ENCODE peak calls at places on chromosomes 13 and 19, in ten cellular contexts. H is iPS DF 19.7; T is HS-5; J is stimulated activated CD4-positive, alpha-beta T cell treated with anti-CD3 and anti-CD28 coated beads, Interleukin-4, amount 100 ng/mL, for 24 hours; N is HFF-Myc; R is GM19239; K is T-helper 2 cell; L is uterus; I is mesothelial cell of epicardium; P is glutamatergic neuron. F is an unnamed sample.

GRCh38 chr13:64723735-64724134 is 2506.4 kb downstream of the PCDH9 start:
- DNase-seq in N (peak; percentile 63), T (peak; percentile 85), P (no peak), I (no peak), L (no peak), R (no peak), K (no peak), H (no peak), J (no peak), F (no peak)

GRCh38 chr19:14517446-14517839 is 754 bp downstream of the DNAJB1 start:
- DNase-seq in J (no peak), P (no peak), H (no peak), T (no peak), N (no peak), L (no peak), K (no peak), I (no peak), R (no peak), F (no peak)

GRCh38 chr19:9952276-9952675 is 16.0 kb upstream of the OLFM2 start:
- DNase-seq in H (no peak), J (no peak), I (no peak), T (no peak), K (no peak), R (no peak), L (no peak), N (no peak), P (no peak), F (no peak)

GRCh38 chr19:46713781-46714522 is 3.0 kb downstream of the PRKD2 start:
- DNase-seq in N (peak; percentile 54), P (peak; percentile 80), L (peak; percentile 89), R (peak; percentile 72), H (no peak), J (peak; percentile 72), T (peak; percentile 54), K (peak; percentile 71), I (peak; percentile 62), F (peak; percentile 81)

GRCh38 chr13:60661514-60661913 is 264.5 kb downstream of the TDRD3 start:
- DNase-seq in N (no peak), K (no peak), R (no peak), P (peak; percentile 41), T (no peak), J (no peak), L (no peak), H (no peak), I (no peak), F (no peak)

GRCh38 chr13:114127473-114128347 is 4.7 kb downstream of the RASA3 start:
- DNase-seq in R (no peak), J (no peak), L (no peak), I (no peak), N (no peak), T (no peak), H (no peak), K (no peak), P (no peak), F (no peak)

GRCh38 chr13:42401376-42401775 is 129.4 kb downstream of the AKAP11 start:
- DNase-seq in I (no peak), N (no peak), J (no peak), L (no peak), T (no peak), R (no peak), P (no peak), H (no peak), K (no peak), F (no peak)

GRCh38 chr19:2481466-2481865 is 5.5 kb downstream of the GADD45B start:
- DNase-seq in R (no peak), L (no peak), T (no peak), H (no peak), P (no peak), J (no peak), K (no peak), N (no peak), I (no peak), F (no peak)

GRCh38 chr13:92573467-92574057 is 653.0 kb upstream of the GPC6 start:
- DNase-seq in N (no peak), T (no peak), I (no peak), H (no peak), J (no peak), K (no peak), P (peak; percentile 31), R (no peak), L (no peak), F (no peak)

GRCh38 chr13:111302045-111302722 is 18.3 kb upstream of the TEX29 start:
- DNase-seq in T (no peak), I (no peak), H (no peak), K (no peak), L (no peak), N (no peak), J (no peak), R (no peak), P (no peak), F (no peak)